ENCODE peak calls at places on chromosomes 13 and 19, in eight cellular contexts. A is T-helper 9 cell, Q is left colon, T is NCI-H774, G is iris pigment epithelial cell, R is PC-9, X is Ammon's horn, P is head of caudate nucleus. Z is an unnamed sample.

GRCh38 chr13:108948269-108948671 is 318.9 kb downstream of the MYO16 start:
- DNase-seq in Q (no peak), X (no peak), A (no peak), T (no peak), G (no peak), P (no peak), R (peak; percentile 41), Z (peak; percentile 83)

GRCh38 chr19:40542197-40542859 is 34.3 kb upstream of the SHKBP1 start:
- DNase-seq in P (peak; percentile 21), T (no peak), X (peak; percentile 30), A (no peak), R (no peak), G (no peak), Q (peak; percentile 61), Z (no peak)

GRCh38 chr13:46736568-46736967 is 60.4 kb downstream of the ESD start:
- DNase-seq in T (no peak), A (no peak), R (no peak), G (no peak), P (no peak), Q (no peak), X (no peak), Z (no peak)

GRCh38 chr19:46746281-46746965 is at the start of gene STRN4:
- DNase-seq in R (no peak), T (peak; percentile 37), P (peak; percentile 74), Q (peak; percentile 62), A (peak; percentile 58), X (peak; percentile 40), G (no peak), Z (peak; percentile 70)

GRCh38 chr19:5447700-5448311 is 7.4 kb upstream of the ZNRF4 start:
- DNase-seq in A (no peak), X (no peak), P (no peak), T (no peak), R (no peak), Q (no peak), G (no peak), Z (no peak)

GRCh38 chr19:32266453-32266852 is 79.0 kb upstream of the ZNF507 start:
- DNase-seq in Q (no peak), T (no peak), P (no peak), G (no peak), X (no peak), A (no peak), R (no peak), Z (no peak)

GRCh38 chr19:34041922-34042521 is 130.3 kb upstream of the LSM14A start:
- DNase-seq in T (no peak), P (peak; percentile 83), Q (peak; percentile 70), X (peak; percentile 48), A (peak; percentile 65), G (peak; percentile 51), R (no peak), Z (no peak)

GRCh38 chr13:19910336-19911072 is 47.1 kb upstream of the ZMYM5 start:
- DNase-seq in X (no peak), Q (peak; percentile 47), A (no peak), G (peak; percentile 81), P (no peak), T (no peak), R (peak; percentile 88), Z (no peak)

GRCh38 chr13:94707400-94708021 is 4.8 kb downstream of the SOX21 start:
- DNase-seq in T (peak; percentile 22), P (peak; percentile 42), G (no peak), R (no peak), A (no peak), Q (no peak), X (peak; percentile 41), Z (peak; percentile 36)

GRCh38 chr19:10861118-10861651 is 10.2 kb upstream of the CARM1 start:
- DNase-seq in X (no peak), P (peak; percentile 41), A (no peak), T (no peak), G (peak; percentile 28), Q (no peak), R (no peak), Z (no peak)

GRCh38 chr13:41428155-41428554 is 29.2 kb upstream of the RGCC start:
- DNase-seq in Q (no peak), R (no peak), P (peak; percentile 68), X (peak; percentile 44), T (no peak), A (peak; percentile 20), G (no peak), Z (no peak)

GRCh38 chr19:23482829-23483228 is 87.6 kb upstream of the ZNF91 start:
- DNase-seq in R (peak; percentile 39), G (no peak), Q (no peak), A (no peak), P (no peak), X (no peak), T (no peak), Z (no peak)

GRCh38 chr13:33349996-33350826 is 64.7 kb upstream of the STARD13 start:
- DNase-seq in X (peak; percentile 52), T (no peak), P (peak; percentile 25), G (peak; percentile 45), A (no peak), Q (peak; percentile 74), R (no peak), Z (no peak)

GRCh38 chr19:16133818-16134217 is 9.7 kb upstream of the HSH2D start:
- DNase-seq in G (no peak), P (no peak), A (no peak), T (no peak), R (no peak), Q (no peak), X (no peak), Z (no peak)

GRCh38 chr19:42076375-42076944 is 494 bp downstream of the ZNF574 start:
- DNase-seq in X (no peak), G (no peak), Q (peak; percentile 64), A (peak; percentile 42), R (no peak), P (no peak), T (no peak), Z (no peak)

GRCh38 chr13:97574926-97575325 is 141.0 kb downstream of the RAP2A start:
- DNase-seq in A (no peak), P (no peak), Q (peak; percentile 37), X (peak; percentile 25), R (no peak), T (no peak), G (peak; percentile 52), Z (no peak)

GRCh38 chr19:19540707-19541515 is 2.8 kb downstream of the CILP2 start:
- DNase-seq in X (no peak), R (peak; percentile 91), G (peak; percentile 50), A (peak; percentile 71), Q (peak; percentile 77), P (peak; percentile 68), T (no peak), Z (no peak)

GRCh38 chr19:18898081-18898532 is 2.1 kb upstream of the CERS1 start:
- DNase-seq in X (no peak), G (no peak), P (no peak), A (no peak), R (no peak), Q (no peak), T (no peak), Z (no peak)

GRCh38 chr13:110303644-110304043 is 3.3 kb downstream of the COL4A1 start:
- DNase-seq in R (no peak), Q (no peak), P (no peak), A (no peak), G (no peak), T (no peak), X (no peak), Z (no peak)

GRCh38 chr19:38388310-38389100 is at the start of gene SPRED3:
- DNase-seq in Q (peak; percentile 24), R (no peak), G (peak; percentile 78), X (peak; percentile 46), P (peak; percentile 74), T (peak; percentile 53), A (no peak), Z (peak; percentile 32)

GRCh38 chr13:47459512-47459911 is 541.6 kb downstream of the SUCLA2 start:
- DNase-seq in P (no peak), T (no peak), Q (no peak), A (no peak), R (no peak), X (no peak), G (peak; percentile 12), Z (no peak)

GRCh38 chr19:23403581-23404324 is 8.5 kb upstream of the ZNF91 start:
- DNase-seq in P (no peak), G (no peak), X (no peak), A (no peak), Q (peak; percentile 78), T (peak; percentile 14), R (peak; percentile 46), Z (peak; percentile 59)

GRCh38 chr19:55373993-55374757 is 2.5 kb upstream of the TMEM190 start:
- DNase-seq in R (no peak), G (no peak), P (no peak), X (no peak), T (no peak), Q (no peak), A (no peak), Z (no peak)

GRCh38 chr13:90926459-90926858 is 421.0 kb upstream of the MIR17HG start:
- DNase-seq in G (no peak), T (no peak), Q (no peak), R (no peak), X (no peak), P (no peak), A (no peak), Z (no peak)

GRCh38 chr13:105936816-105937215 is 598.6 kb downstream of the EFNB2 start:
- DNase-seq in A (no peak), T (no peak), X (no peak), R (no peak), P (no peak), G (peak; percentile 35), Q (no peak), Z (no peak)

GRCh38 chr13:36337938-36338337 is 8.3 kb downstream of the SPART start:
- DNase-seq in X (no peak), P (no peak), G (no peak), A (no peak), T (no peak), Q (no peak), R (no peak), Z (no peak)

Z was measured in COR-L47.